ENCODE peak calls at places on chromosome 11, in six cellular contexts. One of them, this sample, is unnamed.

GRCh38 chr11:13970986-13971385 is 8.5 kb downstream of the SPON1 start:
- DNase-seq in cardiac fibroblast: no peak
- DNase-seq in HTR-8/SVneo: peak; percentile 18
- DNase-seq in GDM1: no peak
- DNase-seq in B cell: no peak
- DNase-seq in NAMALWA: no peak
- DNase-seq in this sample: no peak

GRCh38 chr11:76579047-76579751 is 91.3 kb downstream of the LRRC32 start:
- DNase-seq in cardiac fibroblast: peak; percentile 76
- DNase-seq in HTR-8/SVneo: no peak
- DNase-seq in GDM1: no peak
- DNase-seq in B cell: no peak
- DNase-seq in NAMALWA: no peak
- DNase-seq in this sample: peak; percentile 65

GRCh38 chr11:67278135-67278938 is 10.8 kb upstream of the ANKRD13D start:
- DNase-seq in cardiac fibroblast: no peak
- DNase-seq in HTR-8/SVneo: no peak
- DNase-seq in GDM1: no peak
- DNase-seq in B cell: no peak
- DNase-seq in NAMALWA: no peak
- DNase-seq in this sample: no peak

GRCh38 chr11:77406396-77406795 is 67.5 kb downstream of the PAK1 start:
- DNase-seq in cardiac fibroblast: no peak
- DNase-seq in HTR-8/SVneo: no peak
- DNase-seq in GDM1: no peak
- DNase-seq in B cell: no peak
- DNase-seq in NAMALWA: no peak
- DNase-seq in this sample: no peak

GRCh38 chr11:1163321-1163910 is 5.7 kb downstream of the MUC5AC start:
- DNase-seq in cardiac fibroblast: no peak
- DNase-seq in HTR-8/SVneo: no peak
- DNase-seq in GDM1: no peak
- DNase-seq in B cell: no peak
- DNase-seq in NAMALWA: no peak
- DNase-seq in this sample: no peak

GRCh38 chr11:88886796-88887195 is 179.0 kb downstream of the GRM5 start:
- DNase-seq in cardiac fibroblast: peak; percentile 60
- DNase-seq in HTR-8/SVneo: no peak
- DNase-seq in GDM1: peak; percentile 0
- DNase-seq in B cell: no peak
- DNase-seq in NAMALWA: peak; percentile 59
- DNase-seq in this sample: peak; percentile 2

GRCh38 chr11:134124660-134125451 is 56.0 kb downstream of the JAM3 start:
- DNase-seq in cardiac fibroblast: peak; percentile 76
- DNase-seq in HTR-8/SVneo: no peak
- DNase-seq in GDM1: no peak
- DNase-seq in B cell: no peak
- DNase-seq in NAMALWA: no peak
- DNase-seq in this sample: peak; percentile 38

GRCh38 chr11:33719587-33719986 is 16.6 kb downstream of the CD59 start:
- DNase-seq in cardiac fibroblast: peak; percentile 7
- DNase-seq in HTR-8/SVneo: no peak
- DNase-seq in GDM1: no peak
- DNase-seq in B cell: no peak
- DNase-seq in NAMALWA: no peak
- DNase-seq in this sample: no peak

GRCh38 chr11:119416606-119417580 is 6.1 kb downstream of the THY1 start:
- DNase-seq in cardiac fibroblast: peak; percentile 42
- DNase-seq in HTR-8/SVneo: peak; percentile 50
- DNase-seq in GDM1: no peak
- DNase-seq in B cell: no peak
- DNase-seq in NAMALWA: no peak
- DNase-seq in this sample: peak; percentile 61

GRCh38 chr11:330694-331314 is 10.1 kb upstream of the IFITM3 start:
- DNase-seq in cardiac fibroblast: no peak
- DNase-seq in HTR-8/SVneo: no peak
- DNase-seq in GDM1: no peak
- DNase-seq in B cell: no peak
- DNase-seq in NAMALWA: peak; percentile 62
- DNase-seq in this sample: no peak

GRCh38 chr11:57638005-57638760 is 11.5 kb downstream of the YPEL4 start:
- DNase-seq in cardiac fibroblast: peak; percentile 88
- DNase-seq in HTR-8/SVneo: peak; percentile 97
- DNase-seq in GDM1: peak; percentile 75
- DNase-seq in B cell: no peak
- DNase-seq in NAMALWA: no peak
- DNase-seq in this sample: peak; percentile 99

GRCh38 chr11:9180784-9181183 is 84.4 kb downstream of the DENND5A start:
- DNase-seq in cardiac fibroblast: peak; percentile 44
- DNase-seq in HTR-8/SVneo: no peak
- DNase-seq in GDM1: no peak
- DNase-seq in B cell: no peak
- DNase-seq in NAMALWA: no peak
- DNase-seq in this sample: no peak

GRCh38 chr11:2555891-2556290 is 111.1 kb downstream of the KCNQ1 start:
- DNase-seq in cardiac fibroblast: no peak
- DNase-seq in HTR-8/SVneo: no peak
- DNase-seq in GDM1: no peak
- DNase-seq in B cell: no peak
- DNase-seq in NAMALWA: no peak
- DNase-seq in this sample: no peak

GRCh38 chr11:128886401-128887119 is 4.6 kb upstream of the KCNJ5 start:
- DNase-seq in cardiac fibroblast: no peak
- DNase-seq in HTR-8/SVneo: peak; percentile 8
- DNase-seq in GDM1: no peak
- DNase-seq in B cell: no peak
- DNase-seq in NAMALWA: peak; percentile 38
- DNase-seq in this sample: no peak

GRCh38 chr11:77065878-77066228 is 918 bp upstream of the CAPN5 start:
- DNase-seq in cardiac fibroblast: peak; percentile 62
- DNase-seq in HTR-8/SVneo: no peak
- DNase-seq in GDM1: no peak
- DNase-seq in B cell: no peak
- DNase-seq in NAMALWA: no peak
- DNase-seq in this sample: peak; percentile 66

This sample was measured in hepatic stellate cell.